ENCODE peak calls at places on chromosomes 7 and 10, in eight cellular contexts. One of them, this sample, is unnamed. For H3K4me1, the result is how much of the 10 kb centered on the place peaks cover.

GRCh38 chr10:45675388-45675787 is 2.8 kb upstream of the ZFAND4 start:
- DNase-seq in right atrium auricular region: no peak
- DNase-seq in endodermal cell: no peak
- DNase-seq in cardiac muscle cell: no peak
- DNase-seq in SK-N-SH: no peak
- DNase-seq in CD8-positive, alpha-beta memory T cell: no peak
- DNase-seq in CD4-positive, alpha-beta memory T cell: no peak
- DNase-seq in right cardiac atrium: no peak
- DNase-seq in this sample: no peak

GRCh38 chr10:71040326-71040725 is 152.0 kb upstream of the PCBD1 start:
- DNase-seq in right atrium auricular region: no peak
- DNase-seq in endodermal cell: no peak
- DNase-seq in cardiac muscle cell: no peak
- DNase-seq in SK-N-SH: no peak
- DNase-seq in CD8-positive, alpha-beta memory T cell: no peak
- DNase-seq in CD4-positive, alpha-beta memory T cell: no peak
- DNase-seq in right cardiac atrium: no peak
- DNase-seq in this sample: no peak

GRCh38 chr10:60937784-60938654 is 6.0 kb downstream of the RHOBTB1 start:
- DNase-seq in right atrium auricular region: no peak
- DNase-seq in endodermal cell: no peak
- DNase-seq in cardiac muscle cell: no peak
- DNase-seq in SK-N-SH: no peak
- DNase-seq in CD8-positive, alpha-beta memory T cell: no peak
- DNase-seq in CD4-positive, alpha-beta memory T cell: no peak
- DNase-seq in right cardiac atrium: peak
- DNase-seq in this sample: peak

GRCh38 chr10:35611750-35612149 is 6.6 kb downstream of the GJD4 start:
- DNase-seq in right atrium auricular region: no peak
- DNase-seq in endodermal cell: peak
- DNase-seq in cardiac muscle cell: no peak
- DNase-seq in SK-N-SH: no peak
- DNase-seq in CD8-positive, alpha-beta memory T cell: no peak
- DNase-seq in CD4-positive, alpha-beta memory T cell: no peak
- DNase-seq in right cardiac atrium: no peak
- DNase-seq in this sample: no peak

GRCh38 chr10:72679838-72680241 is 12.1 kb upstream of the MCU start:
- DNase-seq in right atrium auricular region: no peak
- DNase-seq in endodermal cell: no peak
- DNase-seq in cardiac muscle cell: no peak
- DNase-seq in SK-N-SH: no peak
- DNase-seq in CD8-positive, alpha-beta memory T cell: no peak
- DNase-seq in CD4-positive, alpha-beta memory T cell: no peak
- DNase-seq in right cardiac atrium: no peak
- DNase-seq in this sample: no peak

GRCh38 chr7:137606061-137606674 is 240.6 kb downstream of the DGKI start:
- DNase-seq in right atrium auricular region: no peak
- DNase-seq in endodermal cell: no peak
- DNase-seq in cardiac muscle cell: peak
- DNase-seq in SK-N-SH: no peak
- DNase-seq in CD8-positive, alpha-beta memory T cell: no peak
- DNase-seq in CD4-positive, alpha-beta memory T cell: peak
- DNase-seq in right cardiac atrium: no peak
- DNase-seq in this sample: no peak

GRCh38 chr10:80289451-80290287 is at the start of gene MAT1A:
- DNase-seq in right atrium auricular region: no peak
- DNase-seq in endodermal cell: peak
- DNase-seq in cardiac muscle cell: peak
- DNase-seq in SK-N-SH: no peak
- DNase-seq in CD8-positive, alpha-beta memory T cell: no peak
- DNase-seq in CD4-positive, alpha-beta memory T cell: no peak
- DNase-seq in right cardiac atrium: no peak
- DNase-seq in this sample: no peak

GRCh38 chr7:40429821-40430220 is 295.0 kb downstream of the SUGCT start:
- DNase-seq in right atrium auricular region: no peak
- DNase-seq in endodermal cell: no peak
- DNase-seq in cardiac muscle cell: no peak
- DNase-seq in SK-N-SH: no peak
- DNase-seq in CD8-positive, alpha-beta memory T cell: no peak
- DNase-seq in CD4-positive, alpha-beta memory T cell: no peak
- DNase-seq in right cardiac atrium: no peak
- DNase-seq in this sample: no peak

GRCh38 chr7:886626-887487 is 10.5 kb downstream of the GET4 start:
- DNase-seq in right atrium auricular region: no peak
- DNase-seq in endodermal cell: no peak
- DNase-seq in cardiac muscle cell: no peak
- DNase-seq in SK-N-SH: no peak
- DNase-seq in CD8-positive, alpha-beta memory T cell: no peak
- DNase-seq in CD4-positive, alpha-beta memory T cell: no peak
- DNase-seq in right cardiac atrium: peak
- DNase-seq in this sample: no peak

GRCh38 chr10:130817046-130817624 is 494.4 kb downstream of the TCERG1L start:
- DNase-seq in right atrium auricular region: no peak
- DNase-seq in endodermal cell: no peak
- DNase-seq in cardiac muscle cell: no peak
- DNase-seq in SK-N-SH: no peak
- DNase-seq in CD8-positive, alpha-beta memory T cell: no peak
- DNase-seq in CD4-positive, alpha-beta memory T cell: no peak
- DNase-seq in right cardiac atrium: no peak
- DNase-seq in this sample: no peak

GRCh38 chr7:23213755-23214154 is 31.9 kb downstream of the NUP42 start:
- DNase-seq in right atrium auricular region: no peak
- DNase-seq in endodermal cell: no peak
- DNase-seq in cardiac muscle cell: no peak
- DNase-seq in SK-N-SH: no peak
- DNase-seq in CD8-positive, alpha-beta memory T cell: no peak
- DNase-seq in CD4-positive, alpha-beta memory T cell: no peak
- DNase-seq in right cardiac atrium: no peak
- DNase-seq in this sample: no peak

GRCh38 chr7:98212532-98213041 is 1.3 kb downstream of the BHLHA15 start:
- DNase-seq in right atrium auricular region: no peak
- DNase-seq in endodermal cell: peak
- DNase-seq in cardiac muscle cell: no peak
- DNase-seq in SK-N-SH: peak
- DNase-seq in CD8-positive, alpha-beta memory T cell: peak
- DNase-seq in CD4-positive, alpha-beta memory T cell: no peak
- DNase-seq in right cardiac atrium: peak
- DNase-seq in this sample: peak
- H3K4me1 ChIP-seq in right atrium auricular region: under half
- H3K4me1 ChIP-seq in endodermal cell: under half
- H3K4me1 ChIP-seq in cardiac muscle cell: under half
- H3K4me1 ChIP-seq in SK-N-SH: under half
- H3K4me1 ChIP-seq in CD8-positive, alpha-beta memory T cell: under half
- H3K4me1 ChIP-seq in CD4-positive, alpha-beta memory T cell: under half
- H3K4me1 ChIP-seq in right cardiac atrium: under half
- H3K4me1 ChIP-seq in this sample: under half

GRCh38 chr7:134887523-134887922 is 98.8 kb upstream of the AGBL3 start:
- DNase-seq in right atrium auricular region: no peak
- DNase-seq in endodermal cell: no peak
- DNase-seq in cardiac muscle cell: no peak
- DNase-seq in SK-N-SH: no peak
- DNase-seq in CD8-positive, alpha-beta memory T cell: no peak
- DNase-seq in CD4-positive, alpha-beta memory T cell: no peak
- DNase-seq in right cardiac atrium: no peak
- DNase-seq in this sample: no peak
- H3K4me1 ChIP-seq in right atrium auricular region: under half
- H3K4me1 ChIP-seq in endodermal cell: under half
- H3K4me1 ChIP-seq in cardiac muscle cell: under half
- H3K4me1 ChIP-seq in SK-N-SH: under half
- H3K4me1 ChIP-seq in CD8-positive, alpha-beta memory T cell: under half
- H3K4me1 ChIP-seq in CD4-positive, alpha-beta memory T cell: under half
- H3K4me1 ChIP-seq in right cardiac atrium: under half
- H3K4me1 ChIP-seq in this sample: half or more

GRCh38 chr7:140649566-140650205 is 9.1 kb upstream of the DENND2A start:
- DNase-seq in right atrium auricular region: no peak
- DNase-seq in endodermal cell: no peak
- DNase-seq in cardiac muscle cell: no peak
- DNase-seq in SK-N-SH: no peak
- DNase-seq in CD8-positive, alpha-beta memory T cell: no peak
- DNase-seq in CD4-positive, alpha-beta memory T cell: no peak
- DNase-seq in right cardiac atrium: no peak
- DNase-seq in this sample: peak
- H3K4me1 ChIP-seq in right atrium auricular region: under half
- H3K4me1 ChIP-seq in endodermal cell: under half
- H3K4me1 ChIP-seq in cardiac muscle cell: under half
- H3K4me1 ChIP-seq in SK-N-SH: under half
- H3K4me1 ChIP-seq in CD8-positive, alpha-beta memory T cell: under half
- H3K4me1 ChIP-seq in CD4-positive, alpha-beta memory T cell: under half
- H3K4me1 ChIP-seq in right cardiac atrium: under half
- H3K4me1 ChIP-seq in this sample: under half

GRCh38 chr7:7208524-7208923 is 26.2 kb downstream of the C1GALT1 start:
- DNase-seq in right atrium auricular region: no peak
- DNase-seq in endodermal cell: peak
- DNase-seq in cardiac muscle cell: no peak
- DNase-seq in SK-N-SH: no peak
- DNase-seq in CD8-positive, alpha-beta memory T cell: no peak
- DNase-seq in CD4-positive, alpha-beta memory T cell: no peak
- DNase-seq in right cardiac atrium: no peak
- DNase-seq in this sample: no peak

GRCh38 chr7:7209412-7210050 is 27.2 kb downstream of the C1GALT1 start:
- DNase-seq in right atrium auricular region: no peak
- DNase-seq in endodermal cell: peak
- DNase-seq in cardiac muscle cell: no peak
- DNase-seq in SK-N-SH: no peak
- DNase-seq in CD8-positive, alpha-beta memory T cell: no peak
- DNase-seq in CD4-positive, alpha-beta memory T cell: no peak
- DNase-seq in right cardiac atrium: no peak
- DNase-seq in this sample: no peak

GRCh38 chr7:7212612-7213011 is 30.3 kb downstream of the C1GALT1 start:
- DNase-seq in right atrium auricular region: no peak
- DNase-seq in endodermal cell: no peak
- DNase-seq in cardiac muscle cell: no peak
- DNase-seq in SK-N-SH: no peak
- DNase-seq in CD8-positive, alpha-beta memory T cell: no peak
- DNase-seq in CD4-positive, alpha-beta memory T cell: no peak
- DNase-seq in right cardiac atrium: no peak
- DNase-seq in this sample: no peak

GRCh38 chr7:7207876-7208275 is 25.5 kb downstream of the C1GALT1 start:
- DNase-seq in right atrium auricular region: no peak
- DNase-seq in endodermal cell: no peak
- DNase-seq in cardiac muscle cell: no peak
- DNase-seq in SK-N-SH: no peak
- DNase-seq in CD8-positive, alpha-beta memory T cell: no peak
- DNase-seq in CD4-positive, alpha-beta memory T cell: no peak
- DNase-seq in right cardiac atrium: no peak
- DNase-seq in this sample: no peak

DNA sequence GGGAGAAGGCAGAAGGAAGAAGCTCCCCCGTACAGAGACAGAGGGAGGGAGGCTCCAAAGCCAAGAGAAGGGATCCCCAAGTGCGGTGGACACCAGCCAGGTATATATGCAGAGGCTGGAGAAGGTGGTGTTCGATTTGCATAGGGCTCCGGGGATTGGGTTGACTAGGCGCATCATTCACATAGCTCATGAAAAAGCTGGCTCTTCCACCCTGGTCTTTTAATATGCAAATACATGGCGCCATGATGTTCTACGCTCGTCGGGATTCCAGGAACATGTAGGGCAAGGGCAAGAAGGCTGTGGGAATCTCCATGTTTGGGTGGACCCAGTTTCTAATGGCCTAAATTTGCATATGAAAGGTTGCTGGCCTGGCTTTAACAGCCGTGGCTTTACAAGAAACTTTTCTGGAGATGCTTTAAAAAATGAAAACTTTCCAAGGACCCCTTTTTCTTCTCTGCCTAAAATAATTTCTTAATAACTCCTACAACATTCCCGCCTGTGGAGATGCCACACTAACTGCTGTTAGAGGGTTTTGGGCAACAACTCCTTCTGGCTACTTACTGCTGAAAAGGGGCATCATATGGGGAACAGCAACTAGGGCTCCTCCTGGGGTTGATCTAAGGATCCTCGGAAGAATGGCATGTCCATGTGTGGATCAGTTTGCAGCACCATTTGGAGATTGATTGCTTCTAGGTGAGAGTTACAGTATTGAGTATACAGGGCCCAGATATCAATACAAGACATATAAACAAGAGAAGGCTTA is 28.3 kb downstream of the C1GALT1 start:
- DNase-seq in right atrium auricular region: no peak
- DNase-seq in endodermal cell: peak
- DNase-seq in cardiac muscle cell: no peak
- DNase-seq in SK-N-SH: no peak
- DNase-seq in CD8-positive, alpha-beta memory T cell: no peak
- DNase-seq in CD4-positive, alpha-beta memory T cell: no peak
- DNase-seq in right cardiac atrium: no peak
- DNase-seq in this sample: no peak
- H3K4me1 ChIP-seq in right atrium auricular region: under half
- H3K4me1 ChIP-seq in endodermal cell: under half
- H3K4me1 ChIP-seq in cardiac muscle cell: under half
- H3K4me1 ChIP-seq in SK-N-SH: under half
- H3K4me1 ChIP-seq in CD8-positive, alpha-beta memory T cell: under half
- H3K4me1 ChIP-seq in CD4-positive, alpha-beta memory T cell: under half
- H3K4me1 ChIP-seq in right cardiac atrium: under half
- H3K4me1 ChIP-seq in this sample: under half

DNA sequence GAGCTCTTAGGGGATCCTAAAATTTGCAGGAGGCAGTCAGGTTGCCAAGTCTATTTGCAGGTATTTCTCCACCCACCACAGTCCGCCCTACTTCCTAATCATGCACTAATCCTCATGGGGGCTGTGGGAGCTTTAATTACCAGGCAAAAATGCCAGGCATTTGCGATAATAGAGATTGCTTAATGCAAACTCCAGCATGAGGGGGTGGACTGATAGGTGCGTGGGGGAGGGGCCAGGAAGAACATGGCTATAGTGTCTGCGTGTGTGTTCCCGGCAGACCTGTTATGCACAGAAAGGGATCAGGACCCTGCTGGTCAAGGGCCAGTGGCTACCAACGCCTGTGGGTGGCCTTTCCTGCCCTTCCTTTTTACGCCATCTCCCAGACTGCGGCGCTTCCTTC is 15.6 kb upstream of the AQP1 start:
- DNase-seq in right atrium auricular region: no peak
- DNase-seq in endodermal cell: no peak
- DNase-seq in cardiac muscle cell: no peak
- DNase-seq in SK-N-SH: no peak
- DNase-seq in CD8-positive, alpha-beta memory T cell: no peak
- DNase-seq in CD4-positive, alpha-beta memory T cell: no peak
- DNase-seq in right cardiac atrium: peak
- DNase-seq in this sample: no peak
- H3K4me1 ChIP-seq in right atrium auricular region: under half
- H3K4me1 ChIP-seq in endodermal cell: under half
- H3K4me1 ChIP-seq in cardiac muscle cell: under half
- H3K4me1 ChIP-seq in SK-N-SH: under half
- H3K4me1 ChIP-seq in CD8-positive, alpha-beta memory T cell: under half
- H3K4me1 ChIP-seq in CD4-positive, alpha-beta memory T cell: under half
- H3K4me1 ChIP-seq in right cardiac atrium: half or more
- H3K4me1 ChIP-seq in this sample: under half

GRCh38 chr7:42959549-42959948 is 27.4 kb downstream of the MRPL32 start:
- DNase-seq in right atrium auricular region: no peak
- DNase-seq in endodermal cell: no peak
- DNase-seq in cardiac muscle cell: no peak
- DNase-seq in SK-N-SH: no peak
- DNase-seq in CD8-positive, alpha-beta memory T cell: no peak
- DNase-seq in CD4-positive, alpha-beta memory T cell: no peak
- DNase-seq in right cardiac atrium: no peak
- DNase-seq in this sample: no peak
- H3K4me1 ChIP-seq in right atrium auricular region: under half
- H3K4me1 ChIP-seq in endodermal cell: under half
- H3K4me1 ChIP-seq in cardiac muscle cell: under half
- H3K4me1 ChIP-seq in SK-N-SH: under half
- H3K4me1 ChIP-seq in CD8-positive, alpha-beta memory T cell: under half
- H3K4me1 ChIP-seq in CD4-positive, alpha-beta memory T cell: under half
- H3K4me1 ChIP-seq in right cardiac atrium: under half
- H3K4me1 ChIP-seq in this sample: under half

This sample was measured in tibial artery.